ENCODE peak calls at places on chromosomes 13 and 19, in seven cellular contexts. L, F, Y, E, U, N and M are unnamed samples.

GRCh38 chr13:105333416-105333815 is 1202.0 kb downstream of the EFNB2 start:
- DNase-seq in L (no peak), F (no peak), Y (no peak), E (no peak), U (no peak), N (no peak), M (no peak)

GRCh38 chr13:97079726-97080125 is 85.5 kb upstream of the OXGR1 start:
- DNase-seq in L (no peak), F (no peak), Y (no peak), E (no peak), U (no peak), N (no peak), M (no peak)

GRCh38 chr13:110771194-110771593 is 57.7 kb downstream of the ING1 start:
- DNase-seq in L (no peak), F (no peak), Y (no peak), E (no peak), U (no peak), N (no peak), M (no peak)

GRCh38 chr13:37929308-37929707 is 59.7 kb upstream of the TRPC4 start:
- DNase-seq in L (no peak), F (no peak), Y (no peak), E (no peak), U (no peak), N (no peak), M (no peak)

GRCh38 chr13:85512421-85512820 is 286.8 kb downstream of the SLITRK6 start:
- DNase-seq in L (no peak), F (peak; percentile 51), Y (no peak), E (no peak), U (no peak), N (no peak), M (no peak)

GRCh38 chr19:58394821-58395219 is 636 bp upstream of the RNF225 start:
- DNase-seq in L (peak; percentile 52), F (peak; percentile 45), Y (no peak), E (no peak), U (no peak), N (no peak), M (no peak)

GRCh38 chr13:56659041-56659471 is 481.7 kb upstream of the PRR20A start:
- DNase-seq in L (no peak), F (no peak), Y (no peak), E (no peak), U (no peak), N (no peak), M (no peak)

GRCh38 chr13:112134150-112135075 is 67.5 kb downstream of the SOX1 start:
- DNase-seq in L (no peak), F (no peak), Y (no peak), E (no peak), U (no peak), N (peak; percentile 36), M (no peak)

GRCh38 chr19:42311612-42312160 is 1.4 kb upstream of the TMEM145 start:
- DNase-seq in L (peak; percentile 49), F (no peak), Y (no peak), E (no peak), U (no peak), N (no peak), M (no peak)

GRCh38 chr19:42312370-42312769 is 739 bp upstream of the TMEM145 start:
- DNase-seq in L (no peak), F (no peak), Y (no peak), E (no peak), U (no peak), N (no peak), M (no peak)

GRCh38 chr19:42313840-42314755 is 989 bp downstream of the TMEM145 start:
- DNase-seq in L (no peak), F (no peak), Y (no peak), E (no peak), U (no peak), N (no peak), M (no peak)

GRCh38 chr19:42315024-42315423 is 1.9 kb downstream of the TMEM145 start:
- DNase-seq in L (no peak), F (no peak), Y (no peak), E (no peak), U (no peak), N (no peak), M (no peak)

GRCh38 chr19:42313096-42313839 is at the start of gene TMEM145:
- DNase-seq in L (peak; percentile 79), F (no peak), Y (no peak), E (no peak), U (peak; percentile 52), N (no peak), M (no peak)
- H3K27me3 ChIP-seq in L (peaks cover 6% of the 10 kb centered on the region), F (no peaks in the 10 kb centered on the region), Y (peaks cover 26% of the 10 kb centered on the region), E (peaks cover 21% of the 10 kb centered on the region), U (peaks cover 33% of the 10 kb centered on the region), N (peaks cover 21% of the 10 kb centered on the region), M (no peaks in the 10 kb centered on the region)

DNA sequence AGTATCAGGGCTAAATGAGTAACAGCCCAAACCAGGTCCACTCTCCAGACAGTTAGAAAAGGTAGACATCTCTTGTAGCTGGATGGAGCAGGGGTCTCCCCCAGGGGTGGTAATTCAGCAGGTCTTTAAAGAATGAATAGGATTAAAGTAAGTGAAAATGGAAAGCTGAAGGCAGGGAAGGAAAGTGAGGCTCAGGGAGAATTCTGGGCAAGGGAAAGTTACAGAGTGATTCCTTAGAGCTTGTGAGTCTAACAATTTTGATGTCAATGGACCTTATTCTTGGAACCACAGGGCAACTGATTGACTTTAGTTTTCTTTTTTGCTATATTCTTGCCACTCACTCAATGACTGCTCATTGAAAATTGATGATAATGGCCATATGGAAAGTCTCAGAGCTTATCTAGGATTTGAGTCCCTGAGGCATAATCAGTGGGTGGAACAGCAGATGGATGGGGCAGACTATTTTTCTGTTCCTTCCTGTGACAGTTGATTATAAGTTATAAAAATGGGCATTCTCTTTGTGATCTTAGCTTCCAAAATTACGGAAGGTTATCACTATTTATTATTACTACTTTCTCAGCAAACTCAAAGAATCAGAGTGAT is 76.9 kb downstream of the LRCH1 start:
- DNase-seq in L (no peak), F (no peak), Y (no peak), E (no peak), U (no peak), N (no peak), M (no peak)
- H3K27ac ChIP-seq in L (no peak overlapping the region), F (no peak overlapping the region), Y (no peak overlapping the region), E (no peak overlapping the region), U (peak overlapping the region; percentile 3), N (no peak overlapping the region), M (no peak overlapping the region)

DNA sequence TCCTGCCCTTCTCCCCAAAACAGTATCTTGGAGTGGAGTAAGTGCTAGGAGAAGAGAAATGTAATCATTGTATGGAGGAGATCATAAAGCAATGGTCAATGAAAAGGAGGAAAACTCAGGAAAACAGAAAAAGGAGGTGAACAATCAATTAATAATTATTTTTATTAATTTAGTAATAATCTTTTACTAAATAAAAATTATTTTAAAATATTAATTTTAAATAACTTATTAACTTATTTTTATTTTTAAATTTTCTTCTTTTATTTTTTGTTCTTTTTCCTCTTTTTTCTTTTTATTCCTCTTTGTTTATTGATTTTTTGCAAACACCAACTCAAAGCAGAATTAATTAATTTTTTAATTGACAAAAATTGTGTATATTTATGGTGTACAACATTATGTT is 80.3 kb downstream of the TNFSF11 start:
- DNase-seq in L (no peak), F (no peak), Y (no peak), E (no peak), U (no peak), N (no peak), M (no peak)
- H3K27me3 ChIP-seq in L (no peaks in the 10 kb centered on the region), F (no peaks in the 10 kb centered on the region), Y (peaks cover 6% of the 10 kb centered on the region), E (peaks cover 10% of the 10 kb centered on the region), U (peaks cover 17% of the 10 kb centered on the region), N (no peaks in the 10 kb centered on the region), M (no peaks in the 10 kb centered on the region)

GRCh38 chr19:54533476-54533875 is 30.8 kb downstream of the LAIR2 start:
- DNase-seq in L (no peak), F (no peak), Y (no peak), E (no peak), U (no peak), N (no peak), M (no peak)
- H3K27ac ChIP-seq in L (no peak overlapping the region), F (no peak overlapping the region), Y (no peak overlapping the region), E (no peak overlapping the region), U (no peak overlapping the region), N (no peak overlapping the region), M (no peak overlapping the region)

DNA sequence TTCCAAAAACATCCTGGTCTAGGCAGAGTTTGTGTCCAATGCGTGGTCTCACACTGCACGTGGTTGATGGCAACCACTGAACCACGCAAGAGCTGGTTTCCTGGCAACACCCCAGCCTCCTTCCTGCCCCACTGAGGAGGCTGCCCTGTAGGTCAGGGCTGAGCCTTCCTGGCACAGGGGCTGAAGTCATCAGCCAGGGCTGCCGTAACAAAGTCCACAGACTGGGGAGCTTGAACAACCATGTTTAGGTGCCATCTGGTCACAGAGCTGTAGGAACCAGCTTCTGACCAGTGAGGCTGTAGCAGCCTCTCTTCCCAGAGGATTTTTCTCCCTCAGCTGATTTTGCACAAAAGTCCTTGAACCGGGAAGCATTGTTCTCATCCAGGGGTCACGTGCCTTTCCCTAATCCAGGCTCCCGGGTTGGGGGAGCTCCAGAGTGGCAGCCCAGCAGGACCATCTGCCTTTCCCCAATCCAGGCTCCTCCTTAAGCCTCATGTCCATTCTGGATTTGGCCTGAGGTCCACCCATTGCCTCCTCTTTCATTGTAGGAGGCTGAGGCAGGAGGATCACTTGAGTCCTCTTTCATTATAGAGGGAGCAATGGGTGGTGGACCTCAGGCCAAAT is 53.9 kb downstream of the CHST8 start:
- DNase-seq in L (no peak), F (no peak), Y (no peak), E (no peak), U (no peak), N (peak; percentile 21), M (no peak)
- H3K27me3 ChIP-seq in L (no peaks in the 10 kb centered on the region), F (peaks cover 21% of the 10 kb centered on the region), Y (no peaks in the 10 kb centered on the region), E (no peaks in the 10 kb centered on the region), U (peaks cover 17% of the 10 kb centered on the region), N (no peaks in the 10 kb centered on the region), M (no peaks in the 10 kb centered on the region)